ENCODE peak calls at places on chromosomes 12 and 14, in nine cellular contexts. W is tibial artery; F is left ventricle myocardium superior; R is uterus; T is activated CD8-positive, alpha-beta T cell treated with anti-CD3 and anti-CD28 coated beads, Interleukin-2, amount 10 ng/mL, durations not matched to agents 7 days and 5 days; V is HTR-8/SVneo; S is nucleus accumbens; X is NCI-H2081; O is T-helper 2 cell. Z is an unnamed sample.

GRCh38 chr12:84842406-84843013 is 70.1 kb downstream of the SLC6A15 start:
- DNase-seq in W (no peak), F (no peak), R (no peak), T (no peak), V (peak), S (peak), X (peak), O (peak), Z (no peak)

GRCh38 chr14:61475316-61475715 is 153.9 kb downstream of the PRKCH start:
- DNase-seq in W (no peak), F (no peak), R (no peak), T (no peak), V (peak), S (no peak), X (peak), O (peak), Z (no peak)

GRCh38 chr12:95944108-95944704 is 1.1 kb downstream of the AMDHD1 start:
- DNase-seq in W (no peak), F (no peak), R (no peak), T (no peak), V (no peak), S (no peak), X (no peak), O (no peak), Z (no peak)

GRCh38 chr14:46140445-46140844 is 511.1 kb downstream of the RPL10L start:
- DNase-seq in W (no peak), F (no peak), R (no peak), T (no peak), V (no peak), S (no peak), X (no peak), O (no peak), Z (no peak)

GRCh38 chr12:103838254-103838914 is 2.6 kb downstream of the NT5DC3 start:
- DNase-seq in W (no peak), F (no peak), R (no peak), T (no peak), V (no peak), S (no peak), X (no peak), O (no peak), Z (no peak)

GRCh38 chr14:78737116-78737515 is 566.9 kb downstream of the NRXN3 start:
- DNase-seq in W (no peak), F (no peak), R (no peak), T (no peak), V (no peak), S (no peak), X (no peak), O (no peak), Z (no peak)

GRCh38 chr12:79938843-79939242 is 3.9 kb upstream of the PPP1R12A start:
- DNase-seq in W (no peak), F (no peak), R (no peak), T (no peak), V (no peak), S (no peak), X (no peak), O (no peak), Z (no peak)

GRCh38 chr12:67517181-67517887 is 131.2 kb upstream of the DYRK2 start:
- DNase-seq in W (no peak), F (no peak), R (peak), T (no peak), V (no peak), S (no peak), X (peak), O (no peak), Z (peak)

GRCh38 chr12:2562400-2562799 is 232.4 kb upstream of the FKBP4 start:
- DNase-seq in W (no peak), F (no peak), R (no peak), T (no peak), V (no peak), S (no peak), X (no peak), O (no peak), Z (no peak)

GRCh38 chr12:94980577-94980976 is 22.9 kb downstream of the NDUFA12 start:
- DNase-seq in W (no peak), F (no peak), R (no peak), T (no peak), V (no peak), S (no peak), X (no peak), O (peak), Z (no peak)

GRCh38 chr12:113244015-113244983 is 23.0 kb downstream of the TPCN1 start:
- DNase-seq in W (peak), F (peak), R (peak), T (no peak), V (no peak), S (peak), X (peak), O (peak), Z (no peak)

GRCh38 chr12:10381912-10382628 is 7.8 kb downstream of the KLRK1 start:
- DNase-seq in W (no peak), F (no peak), R (no peak), T (no peak), V (no peak), S (no peak), X (no peak), O (no peak), Z (no peak)

GRCh38 chr14:99563749-99564129 is 40.3 kb downstream of the CCDC85C start:
- DNase-seq in W (no peak), F (no peak), R (no peak), T (no peak), V (no peak), S (no peak), X (no peak), O (no peak), Z (no peak)

GRCh38 chr12:107884769-107885694 is 110.5 kb downstream of the ASCL4 start:
- DNase-seq in W (no peak), F (peak), R (no peak), T (peak), V (peak), S (peak), X (peak), O (peak), Z (no peak)

GRCh38 chr12:100576311-100577036 is 3.0 kb downstream of the GAS2L3 start:
- DNase-seq in W (no peak), F (no peak), R (no peak), T (no peak), V (peak), S (no peak), X (no peak), O (peak), Z (no peak)

GRCh38 chr12:54356951-54357356 is 7.3 kb downstream of the GPR84 start:
- DNase-seq in W (no peak), F (no peak), R (no peak), T (no peak), V (no peak), S (no peak), X (no peak), O (no peak), Z (no peak)

GRCh38 chr14:105537580-105538474 is 11.4 kb downstream of the TMEM121 start:
- DNase-seq in W (no peak), F (peak), R (no peak), T (peak), V (peak), S (peak), X (peak), O (peak), Z (peak)

GRCh38 chr14:59582845-59583509 is 6.4 kb upstream of the CCDC175 start:
- DNase-seq in W (no peak), F (no peak), R (no peak), T (no peak), V (no peak), S (no peak), X (no peak), O (no peak), Z (no peak)

GRCh38 chr12:46455648-46456352 is 83.2 kb upstream of the SLC38A2 start:
- DNase-seq in W (no peak), F (no peak), R (no peak), T (no peak), V (no peak), S (no peak), X (no peak), O (no peak), Z (peak)

GRCh38 chr12:114241973-114242434 is 163.9 kb downstream of the TBX5 start:
- DNase-seq in W (no peak), F (no peak), R (no peak), T (no peak), V (no peak), S (no peak), X (no peak), O (peak), Z (no peak)

Z was measured in PC-9.